ENCODE peak calls at places on chromosomes 3 and 15, in five cellular contexts. Q, R, E, P and S are unnamed samples.

GRCh38 chr15:40773902-40774301 is 4.1 kb downstream of the C15orf62 start:
- DNase-seq in Q (no peak), R (no peak), E (no peak), P (no peak), S (no peak)

GRCh38 chr3:8739757-8740508 is 6.3 kb downstream of the CAV3 start:
- DNase-seq in Q (peak; percentile 96), R (peak; percentile 79), E (no peak), P (peak; percentile 9), S (no peak)

GRCh38 chr15:67116742-67117141 is 51.3 kb downstream of the SMAD3 start:
- DNase-seq in Q (no peak), R (no peak), E (no peak), P (no peak), S (no peak)

GRCh38 chr3:50112462-50112861 is 23.7 kb downstream of the RBM5 start:
- DNase-seq in Q (no peak), R (no peak), E (no peak), P (no peak), S (no peak)

GRCh38 chr3:141578197-141578596 is 91.4 kb downstream of the RASA2 start:
- DNase-seq in Q (peak; percentile 9), R (peak; percentile 11), E (no peak), P (peak; percentile 55), S (no peak)

GRCh38 chr15:60054472-60054871 is 50.4 kb downstream of the FOXB1 start:
- DNase-seq in Q (peak; percentile 60), R (no peak), E (no peak), P (no peak), S (no peak)

GRCh38 chr3:16203671-16204629 is 29.5 kb downstream of the GALNT15 start:
- DNase-seq in Q (no peak), R (no peak), E (no peak), P (no peak), S (no peak)

GRCh38 chr3:177488740-177489139 is 291.5 kb upstream of the TBL1XR1 start:
- DNase-seq in Q (no peak), R (no peak), E (no peak), P (no peak), S (no peak)

GRCh38 chr3:134315286-134316106 is 58.8 kb downstream of the AMOTL2 start:
- DNase-seq in Q (no peak), R (peak; percentile 66), E (no peak), P (peak; percentile 71), S (no peak)

GRCh38 chr15:74604983-74605809 is 10.4 kb upstream of the CLK3 start:
- DNase-seq in Q (no peak), R (no peak), E (no peak), P (no peak), S (no peak)

GRCh38 chr3:112775011-112775742 is 71.5 kb downstream of the CD200R1L start:
- DNase-seq in Q (no peak), R (peak; percentile 38), E (no peak), P (peak; percentile 83), S (no peak)

GRCh38 chr3:169661567-169662214 is 1.8 kb downstream of the MECOM start:
- DNase-seq in Q (no peak), R (peak; percentile 45), E (no peak), P (peak; percentile 51), S (no peak)

GRCh38 chr15:48541659-48542334 is 103.7 kb downstream of the FBN1 start:
- DNase-seq in Q (peak; percentile 37), R (peak; percentile 80), E (no peak), P (peak; percentile 95), S (no peak)

GRCh38 chr15:83118968-83119367 is 11.5 kb downstream of the TM6SF1 start:
- DNase-seq in Q (no peak), R (no peak), E (no peak), P (no peak), S (no peak)

GRCh38 chr3:105791134-105791533 is 77.7 kb downstream of the CBLB start:
- DNase-seq in Q (no peak), R (peak; percentile 38), E (no peak), P (peak; percentile 76), S (no peak)

GRCh38 chr15:75032391-75032790 is 9.0 kb downstream of the PPCDC start:
- DNase-seq in Q (no peak), R (no peak), E (no peak), P (no peak), S (no peak)

GRCh38 chr15:64767203-64767602 is 8.2 kb downstream of the RBPMS2 start:
- DNase-seq in Q (no peak), R (no peak), E (no peak), P (no peak), S (no peak)

GRCh38 chr3:183808355-183808754 is 17.0 kb downstream of the MAP6D1 start:
- DNase-seq in Q (no peak), R (no peak), E (no peak), P (no peak), S (no peak)

GRCh38 chr3:18351069-18351628 is 74.0 kb downstream of the SATB1 start:
- DNase-seq in Q (no peak), R (no peak), E (no peak), P (no peak), S (no peak)

GRCh38 chr15:98914626-98915025 is 93.0 kb downstream of the PGPEP1L start:
- DNase-seq in Q (peak; percentile 88), R (peak; percentile 80), E (no peak), P (peak; percentile 82), S (no peak)

GRCh38 chr15:42723068-42723467 is 13.9 kb downstream of the CDAN1 start:
- DNase-seq in Q (no peak), R (no peak), E (no peak), P (peak; percentile 12), S (no peak)

GRCh38 chr3:151183253-151183652 is 19.8 kb downstream of the GPR171 start:
- DNase-seq in Q (no peak), R (no peak), E (no peak), P (no peak), S (no peak)

GRCh38 chr3:41683666-41684350 is 278.1 kb downstream of the ULK4 start:
- DNase-seq in Q (no peak), R (peak; percentile 28), E (no peak), P (peak; percentile 51), S (no peak)

GRCh38 chr3:170469151-170470062 is 50.7 kb downstream of the CLDN11 start:
- DNase-seq in Q (no peak), R (peak; percentile 63), E (no peak), P (peak; percentile 83), S (no peak)

GRCh38 chr15:57762302-57762701 is 55.8 kb downstream of the POLR2M start:
- DNase-seq in Q (no peak), R (no peak), E (no peak), P (no peak), S (no peak)

GRCh38 chr3:58281069-58281468 is 25.0 kb upstream of the RPP14 start:
- DNase-seq in Q (no peak), R (no peak), E (no peak), P (no peak), S (no peak)

GRCh38 chr15:54120949-54121463 is 142.8 kb downstream of the UNC13C start:
- DNase-seq in Q (no peak), R (no peak), E (no peak), P (no peak), S (no peak)

GRCh38 chr3:15404767-15405166 is 22.6 kb downstream of the METTL6 start:
- DNase-seq in Q (no peak), R (no peak), E (peak; percentile 18), P (no peak), S (no peak)

GRCh38 chr3:74751775-74752174 is 137.3 kb upstream of the CNTN3 start:
- DNase-seq in Q (no peak), R (no peak), E (no peak), P (no peak), S (no peak)

GRCh38 chr3:72299321-72299802 is 514.4 kb upstream of the PROK2 start:
- DNase-seq in Q (no peak), R (peak; percentile 55), E (no peak), P (no peak), S (no peak)

GRCh38 chr3:53154731-53155320 is 6.2 kb upstream of the PRKCD start:
- DNase-seq in Q (no peak), R (no peak), E (no peak), P (no peak), S (no peak)

GRCh38 chr3:114221165-114221880 is 16.1 kb downstream of the ZNF80 start:
- DNase-seq in Q (no peak), R (no peak), E (no peak), P (no peak), S (peak; percentile 49)

GRCh38 chr3:7682822-7683229 is 818.8 kb upstream of the LMCD1 start:
- DNase-seq in Q (peak; percentile 40), R (peak; percentile 26), E (peak; percentile 98), P (peak; percentile 96), S (no peak)

GRCh38 chr3:159860269-159860668 is 128.4 kb upstream of the IL12A start:
- DNase-seq in Q (no peak), R (no peak), E (no peak), P (no peak), S (no peak)

GRCh38 chr15:25852696-25853524 is 10.2 kb downstream of the ATP10A start:
- DNase-seq in Q (no peak), R (no peak), E (no peak), P (no peak), S (no peak)